ENCODE peak calls at places on chromosomes 3 and 15, in nine cellular contexts. Z is AG08395; V is HFFc6; P is CD4-positive, alpha-beta T cell; U is T-helper 2 cell; R is neural progenitor cell; D is substantia nigra; N is IMR-90; G is stimulated activated naive CD8-positive, alpha-beta T cell treated with anti-CD3 and anti-CD28 coated beads, Interleukin-15, Interleukin-2, amounts not matched to agents 100 U/mL and 50 U/mL, for 24 hours. I is an unnamed sample.

GRCh38 chr3:48492461-48493202 is 11.3 kb downstream of the SHISA5 start:
- DNase-seq in Z (no peak), V (no peak), P (no peak), U (no peak), R (no peak), D (no peak), N (no peak), G (no peak), I (no peak)

GRCh38 chr3:171531716-171532115 is 71.5 kb upstream of the TNIK start:
- DNase-seq in Z (no peak), V (no peak), P (no peak), U (no peak), R (no peak), D (no peak), N (no peak), G (no peak), I (no peak)

GRCh38 chr3:52379610-52380009 is 63.5 kb downstream of the DNAH1 start:
- DNase-seq in Z (no peak), V (no peak), P (no peak), U (no peak), R (no peak), D (no peak), N (no peak), G (no peak), I (no peak)

GRCh38 chr15:73051811-73052678 is at the start of gene NEO1:
- DNase-seq in Z (peak), V (peak), P (peak), U (peak), R (peak), D (peak), N (peak), G (peak), I (peak)

GRCh38 chr15:47333758-47334157 is 383.5 kb upstream of the SEMA6D start:
- DNase-seq in Z (no peak), V (no peak), P (no peak), U (no peak), R (no peak), D (no peak), N (peak), G (no peak), I (no peak)

GRCh38 chr3:191301017-191301416 is 28.2 kb upstream of the CCDC50 start:
- DNase-seq in Z (no peak), V (no peak), P (no peak), U (no peak), R (no peak), D (no peak), N (no peak), G (no peak), I (no peak)

GRCh38 chr3:149610351-149611105 is 47.3 kb downstream of the WWTR1 start:
- DNase-seq in Z (no peak), V (no peak), P (no peak), U (no peak), R (no peak), D (peak), N (peak), G (no peak), I (no peak)

GRCh38 chr3:169764164-169764452 is 752 bp downstream of the TERC start:
- DNase-seq in Z (peak), V (peak), P (no peak), U (no peak), R (no peak), D (no peak), N (peak), G (no peak), I (no peak)

GRCh38 chr3:16374047-16375019 is 109.3 kb downstream of the OXNAD1 start:
- DNase-seq in Z (no peak), V (no peak), P (no peak), U (no peak), R (no peak), D (no peak), N (no peak), G (peak), I (no peak)

GRCh38 chr3:127788436-127788835 is 33.9 kb downstream of the MGLL start:
- DNase-seq in Z (no peak), V (no peak), P (no peak), U (no peak), R (no peak), D (no peak), N (no peak), G (no peak), I (no peak)

GRCh38 chr3:16409032-16409431 is 104.5 kb downstream of the RFTN1 start:
- DNase-seq in Z (no peak), V (no peak), P (no peak), U (no peak), R (no peak), D (no peak), N (no peak), G (no peak), I (no peak)

GRCh38 chr15:29734917-29735572 is 87.2 kb downstream of the TJP1 start:
- DNase-seq in Z (no peak), V (no peak), P (no peak), U (no peak), R (no peak), D (no peak), N (peak), G (no peak), I (no peak)

GRCh38 chr15:60553163-60553562 is 74.2 kb upstream of the ICE2 start:
- DNase-seq in Z (no peak), V (no peak), P (no peak), U (no peak), R (no peak), D (no peak), N (no peak), G (no peak), I (no peak)

GRCh38 chr3:64029287-64029686 is 6.0 kb upstream of the PSMD6 start:
- DNase-seq in Z (no peak), V (no peak), P (no peak), U (no peak), R (no peak), D (no peak), N (no peak), G (no peak), I (no peak)

GRCh38 chr3:53234130-53234840 is 21.5 kb downstream of the TKT start:
- DNase-seq in Z (no peak), V (no peak), P (no peak), U (no peak), R (no peak), D (no peak), N (no peak), G (no peak), I (no peak)

GRCh38 chr3:24704496-24704895 is 209.8 kb upstream of the THRB start:
- DNase-seq in Z (peak), V (no peak), P (no peak), U (no peak), R (no peak), D (no peak), N (no peak), G (no peak), I (no peak)

GRCh38 chr3:78086150-78086549 is 1046.3 kb downstream of the ROBO2 start:
- DNase-seq in Z (no peak), V (no peak), P (no peak), U (no peak), R (no peak), D (no peak), N (peak), G (no peak), I (no peak)

GRCh38 chr15:51341366-51342248 is at the start of gene GLDN:
- DNase-seq in Z (peak), V (no peak), P (no peak), U (no peak), R (peak), D (peak), N (peak), G (no peak), I (peak)

I was measured in retina.